ENCODE peak calls at places on chromosomes 5 and 9, in four cellular contexts. X, Z, U and H are unnamed samples.

GRCh38 chr5:135203593-135204036 is 169.6 kb upstream of the PITX1 start:
- DNase-seq in X (no peak), Z (no peak), U (no peak), H (no peak)

GRCh38 chr5:172680921-172681320 is 39.9 kb downstream of the NEURL1B start:
- DNase-seq in X (no peak), Z (peak), U (no peak), H (no peak)

GRCh38 chr9:101566904-101567724 is 27.7 kb downstream of the PPP3R2 start:
- DNase-seq in X (peak), Z (no peak), U (no peak), H (no peak)

GRCh38 chr9:96519726-96520125 is 69.8 kb downstream of the HABP4 start:
- DNase-seq in X (no peak), Z (no peak), U (no peak), H (no peak)

GRCh38 chr9:5793812-5794211 is 39.1 kb downstream of the ERMP1 start:
- DNase-seq in X (no peak), Z (no peak), U (no peak), H (no peak)

GRCh38 chr5:176517053-176517661 is 20.0 kb downstream of the RNF44 start:
- DNase-seq in X (no peak), Z (no peak), U (no peak), H (no peak)

GRCh38 chr5:38853753-38854470 is 8.1 kb downstream of the OSMR start:
- DNase-seq in X (no peak), Z (no peak), U (no peak), H (no peak)

GRCh38 chr9:21559402-21560280 is 77.5 kb upstream of the IFNE start:
- DNase-seq in X (peak), Z (no peak), U (peak), H (peak)

GRCh38 chr9:33117306-33117705 is 40.8 kb upstream of the SMU1 start:
- DNase-seq in X (no peak), Z (no peak), U (no peak), H (no peak)

GRCh38 chr5:26482817-26483375 is 555.5 kb downstream of the CDH9 start:
- DNase-seq in X (no peak), Z (peak), U (no peak), H (no peak)

GRCh38 chr9:38482918-38483592 is 58.8 kb upstream of the IGFBPL1 start:
- DNase-seq in X (no peak), Z (no peak), U (no peak), H (no peak)

GRCh38 chr9:131420913-131421312 is 27.0 kb downstream of the PRRC2B start:
- DNase-seq in X (no peak), Z (no peak), U (no peak), H (no peak)

GRCh38 chr9:98085955-98086354 is 29.4 kb downstream of the NANS start:
- DNase-seq in X (no peak), Z (no peak), U (no peak), H (no peak)

GRCh38 chr5:127804886-127805426 is 101.8 kb downstream of the CCDC192 start:
- DNase-seq in X (no peak), Z (no peak), U (no peak), H (no peak)

GRCh38 chr9:69181908-69182353 is 7.9 kb downstream of the TJP2 start:
- DNase-seq in X (no peak), Z (peak), U (no peak), H (no peak)

GRCh38 chr5:180644825-180645608 is 4.4 kb downstream of the FLT4 start:
- DNase-seq in X (no peak), Z (no peak), U (peak), H (peak)

GRCh38 chr9:130234340-130235260 is 31.0 kb upstream of the HMCN2 start:
- DNase-seq in X (no peak), Z (no peak), U (no peak), H (peak)

GRCh38 chr9:70083429-70083828 is 39.8 kb downstream of the MAMDC2 start:
- DNase-seq in X (no peak), Z (no peak), U (no peak), H (no peak)

GRCh38 chr9:135588371-135588770 is 26.8 kb downstream of the PAEP start:
- DNase-seq in X (no peak), Z (no peak), U (peak), H (peak)

GRCh38 chr5:125607018-125607417 is 816.2 kb upstream of the GRAMD2B start:
- DNase-seq in X (no peak), Z (no peak), U (no peak), H (no peak)

GRCh38 chr5:15889001-15889400 is 290.6 kb downstream of the MARCHF11 start:
- DNase-seq in X (no peak), Z (no peak), U (no peak), H (no peak)

GRCh38 chr5:126178521-126178920 is 244.7 kb upstream of the GRAMD2B start:
- DNase-seq in X (no peak), Z (no peak), U (no peak), H (no peak)

GRCh38 chr5:87361031-87361443 is 51.7 kb downstream of the CCNH start:
- DNase-seq in X (no peak), Z (no peak), U (no peak), H (no peak)

GRCh38 chr5:68932830-68933434 is 160.9 kb upstream of the SLC30A5 start:
- DNase-seq in X (peak), Z (no peak), U (no peak), H (no peak)

GRCh38 chr9:129337287-129338140 is 159.5 kb upstream of the IER5L start:
- DNase-seq in X (no peak), Z (no peak), U (no peak), H (no peak)

GRCh38 chr5:39947657-39948056 is 522.9 kb upstream of the DAB2 start:
- DNase-seq in X (no peak), Z (no peak), U (no peak), H (no peak)

GRCh38 chr5:169050146-169050571 is 250.8 kb downstream of the SLIT3 start:
- DNase-seq in X (no peak), Z (no peak), U (no peak), H (no peak)

GRCh38 chr9:123687246-123687721 is 242.6 kb downstream of the DENND1A start:
- DNase-seq in X (no peak), Z (no peak), U (no peak), H (no peak)

GRCh38 chr5:20286512-20286911 is 298.5 kb upstream of the CDH18 start:
- DNase-seq in X (no peak), Z (no peak), U (no peak), H (no peak)

GRCh38 chr5:53037141-53037859 is 48.1 kb downstream of the ITGA2 start:
- DNase-seq in X (no peak), Z (no peak), U (no peak), H (no peak)

GRCh38 chr5:136067422-136067821 is 38.6 kb downstream of the TGFBI start:
- DNase-seq in X (no peak), Z (no peak), U (no peak), H (no peak)

GRCh38 chr5:1481266-1481998 is 36.2 kb upstream of the SLC6A3 start:
- DNase-seq in X (no peak), Z (no peak), U (peak), H (no peak)

GRCh38 chr5:138905541-138905940 is 30.4 kb upstream of the LRRTM2 start:
- DNase-seq in X (no peak), Z (no peak), U (no peak), H (no peak)

GRCh38 chr5:151682751-151683331 is 3.9 kb downstream of the SPARC start:
- DNase-seq in X (no peak), Z (peak), U (no peak), H (no peak)

GRCh38 chr5:16179511-16179935 is at the start of gene MARCHF11:
- DNase-seq in X (no peak), Z (no peak), U (no peak), H (no peak)

GRCh38 chr5:3226171-3226570 is 369.5 kb upstream of the IRX1 start:
- DNase-seq in X (no peak), Z (no peak), U (peak), H (no peak)

GRCh38 chr9:106179181-106179580 is 484.8 kb downstream of the TMEM38B start:
- DNase-seq in X (no peak), Z (no peak), U (no peak), H (no peak)

GRCh38 chr9:80707120-80707519 is 982.2 kb downstream of the TLE1 start:
- DNase-seq in X (no peak), Z (no peak), U (no peak), H (no peak)

GRCh38 chr9:137268538-137269201 is 8.9 kb upstream of the TOR4A start:
- DNase-seq in X (no peak), Z (peak), U (no peak), H (no peak)

GRCh38 chr9:2729721-2730120 is 12.4 kb downstream of the KCNV2 start:
- DNase-seq in X (no peak), Z (no peak), U (no peak), H (no peak)